ENCODE peak calls at places on chromosomes 3 and 15, in six cellular contexts. H is NB4, Q is K562, T is A549, E is HepG2, Z is GM12878. B is an unnamed sample.

GRCh38 chr3:17179381-17180205 is 294.8 kb downstream of the PLCL2 start:
- DNase-seq in H (no peak), Q (no peak), T (no peak), E (no peak), Z (peak), B (no peak)

GRCh38 chr3:12868039-12869024 is 27.0 kb upstream of the RPL32 start:
- DNase-seq in H (peak), Q (peak), T (peak), E (peak), Z (no peak), B (peak)

GRCh38 chr3:73746610-73747009 is 121.9 kb upstream of the PDZRN3 start:
- DNase-seq in H (no peak), Q (no peak), T (no peak), E (no peak), Z (no peak), B (no peak)

GRCh38 chr15:23069496-23070166 is 30.3 kb upstream of the TUBGCP5 start:
- DNase-seq in H (no peak), Q (peak), T (peak), E (no peak), Z (no peak), B (no peak)

GRCh38 chr15:74384566-74385441 is 17.4 kb upstream of the CYP11A1 start:
- DNase-seq in H (peak), Q (no peak), T (peak), E (no peak), Z (peak), B (peak)

GRCh38 chr3:8668216-8668615 is 23.6 kb upstream of the SSUH2 start:
- DNase-seq in H (no peak), Q (no peak), T (no peak), E (no peak), Z (no peak), B (no peak)

GRCh38 chr15:29452881-29453731 is 183.5 kb upstream of the NSMCE3 start:
- DNase-seq in H (no peak), Q (no peak), T (no peak), E (no peak), Z (no peak), B (peak)

GRCh38 chr3:141076026-141076797 is 25.1 kb downstream of the SPSB4 start:
- DNase-seq in H (no peak), Q (no peak), T (no peak), E (no peak), Z (no peak), B (no peak)

GRCh38 chr3:181755959-181756358 is 44.2 kb downstream of the SOX2 start:
- DNase-seq in H (no peak), Q (no peak), T (no peak), E (no peak), Z (no peak), B (no peak)

GRCh38 chr3:130783629-130784028 is 37.0 kb upstream of the PIK3R4 start:
- DNase-seq in H (no peak), Q (no peak), T (no peak), E (no peak), Z (no peak), B (no peak)

GRCh38 chr15:99165020-99165790 is 60.3 kb downstream of the SYNM start:
- DNase-seq in H (no peak), Q (no peak), T (no peak), E (no peak), Z (no peak), B (no peak)

GRCh38 chr3:44265815-44266214 is 24.1 kb downstream of the TOPAZ1 start:
- DNase-seq in H (no peak), Q (no peak), T (no peak), E (no peak), Z (no peak), B (no peak)
- TF ChIP-seq MYC in H (no peak), Q (no peak), T (no peak), E (no peak), Z (no peak), B (no peak)

DNA sequence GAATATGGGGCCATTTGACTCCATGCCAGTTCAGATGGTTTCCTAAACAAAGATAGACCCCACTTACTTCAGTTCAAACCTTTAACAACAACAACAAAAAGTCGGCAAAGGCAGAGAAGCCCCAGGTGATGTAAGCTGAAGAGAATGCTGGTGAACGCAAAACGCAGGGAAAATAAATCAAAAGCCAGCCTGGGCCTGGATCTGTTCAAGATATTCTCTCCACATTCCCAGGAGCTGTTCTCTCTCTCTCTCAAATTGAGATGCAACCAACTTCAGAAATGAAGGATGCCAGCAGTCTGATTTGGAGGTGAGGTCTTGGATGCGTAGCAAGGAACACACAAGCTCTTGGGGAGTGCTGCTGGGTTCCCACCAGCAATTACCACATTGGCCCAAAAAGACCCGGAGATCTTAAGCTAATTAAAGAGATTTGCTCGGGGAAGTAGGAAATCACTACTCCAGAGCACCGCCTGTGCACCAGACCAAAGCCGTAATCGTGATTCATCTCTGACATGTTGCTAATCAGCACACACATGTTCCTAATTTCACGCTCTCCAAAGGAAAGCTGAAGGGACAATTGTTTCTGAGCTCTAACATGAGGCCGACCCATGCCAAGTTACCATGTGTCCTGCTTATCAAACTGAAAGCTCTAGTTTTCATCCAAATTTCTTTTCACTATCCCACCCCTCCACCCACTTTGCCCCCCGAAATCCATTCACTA is 37.1 kb downstream of the IL17RD start:
- DNase-seq in H (no peak), Q (no peak), T (no peak), E (no peak), Z (no peak), B (no peak)
- TF ChIP-seq MYC in H (no peak), Q (no peak), T (no peak), E (no peak), Z (no peak), B (no peak)

DNA sequence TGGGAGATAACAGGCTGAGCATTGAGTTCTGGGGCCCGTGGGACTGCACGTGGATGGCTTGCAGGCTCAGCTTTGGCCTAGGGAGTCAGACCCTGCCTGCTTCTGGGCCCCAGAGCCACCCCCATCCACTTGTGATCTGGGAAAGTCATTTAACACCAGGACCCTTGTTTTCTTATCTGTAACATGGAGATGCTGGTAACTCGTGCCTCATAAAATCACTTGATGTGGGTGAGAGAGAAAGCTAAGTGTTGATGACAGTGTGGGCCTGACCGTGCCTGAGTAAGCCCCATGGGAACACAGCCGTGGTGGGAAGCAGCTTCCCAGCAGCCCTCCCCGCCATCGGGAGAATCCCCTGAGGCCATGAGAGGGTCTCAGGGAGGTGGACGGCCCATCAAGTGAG is 378.1 kb downstream of the GABRB3 start:
- DNase-seq in H (no peak), Q (no peak), T (no peak), E (no peak), Z (no peak), B (no peak)
- TF ChIP-seq MYC in H (no peak), Q (no peak), T (no peak), E (no peak), Z (no peak), B (no peak)

DNA sequence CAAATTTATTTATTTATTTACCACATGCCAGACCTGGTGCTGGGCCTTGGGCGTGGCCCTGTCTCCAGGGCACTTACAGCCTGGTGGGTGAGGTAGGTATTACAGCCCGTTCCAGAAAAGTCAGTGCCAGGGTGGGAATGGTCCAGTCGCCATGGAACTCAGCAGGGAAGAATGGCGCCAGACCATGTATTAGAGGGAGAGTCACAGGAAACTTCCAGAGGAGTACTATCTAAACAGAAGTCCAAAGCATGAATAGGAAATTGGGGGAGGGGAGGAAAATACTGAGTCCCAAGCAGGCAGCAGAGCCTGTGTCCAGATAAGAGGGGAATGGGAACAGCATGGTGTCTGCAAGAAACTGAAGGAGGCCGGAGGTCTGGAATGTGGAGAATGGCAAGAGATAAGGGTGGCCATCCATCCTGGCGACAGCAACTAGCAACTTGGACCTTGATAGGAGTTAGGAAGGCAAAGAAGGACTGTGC is 27.0 kb downstream of the SH3BP5 start:
- DNase-seq in H (no peak), Q (peak), T (peak), E (no peak), Z (no peak), B (peak)
- TF ChIP-seq MYC in H (no peak), Q (peak), T (no peak), E (no peak), Z (no peak), B (no peak)

B was measured in endothelial cell of umbilical vein.